ENCODE peak calls at places on chromosomes 16 and 17, in five cellular contexts. F is HepG2, P is A549, K is K562, R is WTC11. Q is an unnamed sample.

GRCh38 chr17:9956474-9957131 is 51.5 kb upstream of the RCVRN start:
- DNase-seq in F (no peak), P (no peak), K (no peak), R (peak; percentile 23), Q (no peak)

GRCh38 chr16:80718480-80719220 is 85.7 kb downstream of the CDYL2 start:
- DNase-seq in F (no peak), P (no peak), K (no peak), R (peak; percentile 22), Q (peak; percentile 91)

GRCh38 chr17:48718162-48718780 is 4.0 kb downstream of the PRAC1 start:
- DNase-seq in F (no peak), P (no peak), K (no peak), R (no peak), Q (no peak)

GRCh38 chr16:14362774-14363371 is 267.2 kb downstream of the PARN start:
- DNase-seq in F (no peak), P (no peak), K (no peak), R (no peak), Q (no peak)

GRCh38 chr17:37648555-37648954 is 5.3 kb upstream of the DDX52 start:
- DNase-seq in F (no peak), P (no peak), K (no peak), R (no peak), Q (peak; percentile 95)

GRCh38 chr16:88805340-88805715 is 1.7 kb downstream of the CDT1 start:
- DNase-seq in F (no peak), P (no peak), K (no peak), R (no peak), Q (no peak)

GRCh38 chr16:50153648-50154368 is 702 bp downstream of the TENT4B start:
- DNase-seq in F (no peak), P (no peak), K (peak; percentile 33), R (peak; percentile 32), Q (peak; percentile 28)

GRCh38 chr17:37162800-37163199 is 213.0 kb upstream of the C17orf78 start:
- DNase-seq in F (no peak), P (no peak), K (no peak), R (peak; percentile 16), Q (no peak)

GRCh38 chr17:9484789-9485188 is 90.8 kb downstream of the STX8 start:
- DNase-seq in F (no peak), P (no peak), K (no peak), R (no peak), Q (no peak)

GRCh38 chr17:45316271-45317112 is at the start of gene MAP3K14:
- DNase-seq in F (peak; percentile 68), P (peak; percentile 71), K (peak; percentile 76), R (peak; percentile 69), Q (peak; percentile 82)

GRCh38 chr16:81275064-81275532 is 36.6 kb downstream of the BCO1 start:
- DNase-seq in F (no peak), P (no peak), K (no peak), R (no peak), Q (no peak)

GRCh38 chr17:7177954-7178477 is 1.2 kb downstream of the ASGR1 start:
- DNase-seq in F (peak; percentile 65), P (no peak), K (peak; percentile 28), R (peak; percentile 54), Q (peak; percentile 51)

GRCh38 chr17:48626470-48627241 is 498 bp upstream of the HOXB9 start:
- DNase-seq in F (no peak), P (peak; percentile 86), K (peak; percentile 99), R (peak; percentile 71), Q (peak; percentile 22)

GRCh38 chr17:27567563-27567859 is 63.5 kb upstream of the LGALS9 start:
- DNase-seq in F (no peak), P (no peak), K (no peak), R (no peak), Q (no peak)

GRCh38 chr17:59838196-59838911 is 54.4 kb downstream of the TUBD1 start:
- DNase-seq in F (no peak), P (peak; percentile 83), K (peak; percentile 55), R (no peak), Q (peak; percentile 50)

GRCh38 chr17:181213-182163 is at the start of gene DOC2B:
- DNase-seq in F (no peak), P (no peak), K (no peak), R (peak; percentile 54), Q (peak; percentile 42)

GRCh38 chr16:83826146-83826913 is 18.6 kb downstream of the HSBP1 start:
- DNase-seq in F (peak; percentile 52), P (peak; percentile 72), K (peak; percentile 85), R (peak; percentile 91), Q (peak; percentile 65)

GRCh38 chr17:64020068-64020766 is at the start of gene ICAM2:
- DNase-seq in F (no peak), P (no peak), K (no peak), R (no peak), Q (peak; percentile 71)

GRCh38 chr16:14307623-14308356 is 236.7 kb downstream of the MRTFB start:
- DNase-seq in F (no peak), P (peak; percentile 74), K (peak; percentile 58), R (no peak), Q (no peak)

GRCh38 chr17:65495255-65496060 is 66.0 kb downstream of the AXIN2 start:
- DNase-seq in F (no peak), P (no peak), K (no peak), R (peak; percentile 80), Q (no peak)

GRCh38 chr16:83393196-83393981 is 414.4 kb upstream of the HSBP1 start:
- DNase-seq in F (no peak), P (no peak), K (peak; percentile 6), R (no peak), Q (no peak)

DNA sequence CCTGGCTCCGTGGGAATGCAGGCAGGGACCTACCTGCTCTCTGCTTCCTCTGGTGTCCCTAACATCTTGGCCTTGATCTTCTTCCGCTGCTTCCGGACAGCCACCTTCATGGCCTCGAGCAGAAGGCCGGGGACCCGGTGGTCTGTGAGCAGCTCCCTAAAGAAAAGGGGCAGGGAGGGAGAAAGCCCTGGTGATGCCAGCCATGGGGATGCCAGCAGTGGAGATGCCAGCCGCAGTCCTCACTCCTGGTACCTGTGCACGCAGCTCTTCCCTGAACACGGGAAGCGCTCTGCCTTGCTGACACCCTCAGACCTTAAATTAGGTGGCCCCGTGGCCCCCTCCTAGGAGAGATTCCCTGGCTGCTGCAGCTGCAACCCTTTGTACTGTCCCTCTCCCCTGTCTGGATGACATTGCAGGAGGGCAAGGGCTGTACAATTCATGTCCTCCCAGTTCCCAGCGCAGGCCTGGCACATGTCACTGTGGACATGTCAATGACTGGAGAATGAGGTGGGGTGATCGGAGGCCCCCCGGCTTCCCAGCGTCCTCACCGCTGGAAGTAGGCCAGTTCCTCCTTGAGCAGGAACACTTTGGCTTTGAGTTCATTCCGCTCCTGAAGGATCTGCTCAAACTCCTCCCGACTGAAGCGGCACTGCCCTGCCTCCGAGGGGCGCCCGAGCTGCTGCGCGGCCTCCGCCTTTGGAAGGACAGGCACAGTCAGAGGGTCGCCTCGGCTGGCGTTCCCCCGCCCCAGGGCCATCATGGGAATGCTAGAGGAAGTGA is 1.7 kb downstream of the RILP start:
- DNase-seq in F (no peak), P (peak; percentile 67), K (peak; percentile 40), R (peak; percentile 77), Q (peak; percentile 40)
- TF ChIP-seq CTCF in F (no peak), P (no peak), K (no peak), R (no peak), Q (peak; percentile 46)

DNA sequence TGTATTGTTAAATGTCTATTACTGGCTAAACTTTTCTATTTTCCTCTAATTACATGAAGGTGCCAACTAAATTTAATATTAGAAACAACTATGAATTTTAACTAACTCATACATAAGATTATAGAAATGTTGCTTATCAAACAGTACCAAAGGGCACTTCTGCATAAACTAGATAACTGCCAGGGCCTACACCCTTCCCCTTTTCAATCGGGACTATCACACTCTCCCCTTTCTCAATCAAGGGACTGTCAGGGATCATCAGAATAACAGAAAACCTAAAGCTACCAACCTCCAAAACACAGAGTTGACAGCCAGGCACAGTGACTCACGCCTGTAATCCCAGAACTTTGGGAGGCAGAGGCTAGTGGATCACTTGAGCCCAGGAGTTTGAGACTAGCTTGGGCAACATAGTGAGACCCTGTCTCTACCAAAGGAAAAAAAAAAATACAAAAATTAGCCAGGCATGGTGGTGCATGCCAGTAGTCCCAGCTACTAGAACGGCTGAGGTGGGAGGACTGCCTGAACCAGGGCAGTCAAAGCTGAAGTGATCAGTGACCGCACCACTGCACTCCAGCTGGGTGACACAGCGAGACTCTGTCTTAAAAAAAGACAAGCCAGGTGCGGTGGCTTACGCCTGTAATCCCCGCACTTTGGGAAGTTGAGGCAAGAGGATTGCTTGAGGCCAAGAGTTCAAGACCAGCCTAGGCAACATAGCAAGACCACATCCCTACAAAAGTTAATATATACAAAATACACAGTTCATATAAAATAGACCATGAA is 3.2 kb upstream of the PHLPP2 start:
- DNase-seq in F (no peak), P (no peak), K (peak; percentile 29), R (no peak), Q (no peak)
- TF ChIP-seq JUN in F (no peak), P (no peak), K (no peak), R (no peak), Q (no peak)

GRCh38 chr16:21626659-21627277 is 25.6 kb downstream of the IGSF6 start:
- DNase-seq in F (peak; percentile 83), P (peak; percentile 46), K (no peak), R (no peak), Q (peak; percentile 68)

GRCh38 chr16:21628196-21628726 is 24.1 kb downstream of the IGSF6 start:
- DNase-seq in F (peak; percentile 84), P (no peak), K (no peak), R (no peak), Q (no peak)

GRCh38 chr16:21622545-21622944 is 23.2 kb downstream of the METTL9 start:
- DNase-seq in F (no peak), P (no peak), K (no peak), R (no peak), Q (no peak)

GRCh38 chr16:21628772-21629171 is 23.6 kb downstream of the IGSF6 start:
- DNase-seq in F (no peak), P (no peak), K (no peak), R (no peak), Q (no peak)

GRCh38 chr16:21625026-21625425 is 25.6 kb downstream of the METTL9 start:
- DNase-seq in F (no peak), P (no peak), K (no peak), R (no peak), Q (no peak)
- TF ChIP-seq CTCF in F (no peak), P (no peak), K (no peak), R (no peak), Q (no peak)

DNA sequence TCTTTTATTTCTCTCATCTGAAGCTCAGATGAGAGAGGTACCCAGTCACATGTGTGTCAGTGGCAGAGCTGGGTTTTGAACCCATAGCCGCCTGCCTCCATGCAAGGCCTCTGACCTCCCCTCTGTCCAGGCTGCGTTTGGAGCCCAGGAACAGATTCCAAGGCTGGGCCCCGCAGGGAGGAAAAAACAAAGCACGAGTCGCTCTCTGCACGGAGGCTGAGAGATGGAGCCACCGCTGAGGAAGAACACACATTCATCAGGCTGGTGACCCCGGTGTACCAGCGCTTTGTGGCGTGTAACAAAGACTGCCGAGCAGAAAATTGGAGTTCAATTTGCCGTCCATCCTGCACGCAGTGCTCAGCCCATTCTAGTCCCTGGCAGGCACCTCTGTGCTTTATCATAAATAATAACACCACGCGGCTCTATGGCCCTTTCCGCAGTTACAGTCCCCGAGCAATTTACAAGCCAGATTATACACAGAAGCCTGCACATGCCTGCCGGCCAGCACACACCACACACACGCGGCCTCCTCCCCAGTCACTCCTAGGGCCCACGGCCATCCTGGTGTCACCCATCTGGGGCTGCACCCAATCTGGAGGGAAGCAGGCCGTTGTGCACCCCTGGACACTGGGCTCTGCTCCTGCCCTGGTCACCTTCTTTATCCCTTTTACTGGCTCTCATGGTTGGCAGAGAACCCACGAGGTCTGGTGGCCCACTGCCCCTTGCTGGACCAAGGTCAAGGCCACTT is 124.5 kb downstream of the SDK2 start:
- DNase-seq in F (no peak), P (no peak), K (no peak), R (no peak), Q (no peak)
- TF ChIP-seq JUN in F (no peak), P (no peak), K (no peak), R (no peak), Q (no peak)

GRCh38 chr16:30867747-30868146 is 26.1 kb downstream of the BCL7C start:
- DNase-seq in F (no peak), P (peak; percentile 42), K (peak; percentile 36), R (no peak), Q (no peak)
- TF ChIP-seq CTCF in F (peak; percentile 10), P (no peak), K (peak; percentile 37), R (no peak), Q (peak; percentile 3)